ENCODE peak calls at places on chromosomes 2 and 18, in ten cellular contexts. W is ovary, U is transverse colon, M is HepG2, V is K562, X is upper lobe of left lung, E is A549, C is GM12878, J is sigmoid colon, L is stomach. B is an unnamed sample.

GRCh38 chr18:60096428-60096827 is 196.6 kb downstream of the PMAIP1 start:
- DNase-seq in W (no peak), U (no peak), M (no peak), V (no peak), X (no peak), E (no peak), C (no peak), J (no peak), L (no peak), B (no peak)

GRCh38 chr2:54957321-54957999 is 92.8 kb downstream of the RTN4 start:
- DNase-seq in W (no peak), U (no peak), M (no peak), V (peak), X (no peak), E (no peak), C (no peak), J (no peak), L (no peak), B (no peak)

GRCh38 chr2:47016172-47016913 is 100.7 kb upstream of the MCFD2 start:
- DNase-seq in W (no peak), U (peak), M (no peak), V (peak), X (peak), E (peak), C (no peak), J (no peak), L (no peak), B (no peak)

GRCh38 chr2:10963155-10963554 is 51.4 kb downstream of the KCNF1 start:
- DNase-seq in W (no peak), U (no peak), M (no peak), V (no peak), X (no peak), E (no peak), C (no peak), J (no peak), L (no peak), B (no peak)

GRCh38 chr2:181258761-181259160 is 198.4 kb upstream of the ITGA4 start:
- DNase-seq in W (no peak), U (no peak), M (peak), V (no peak), X (no peak), E (no peak), C (no peak), J (no peak), L (no peak), B (no peak)

GRCh38 chr2:102155131-102155702 is 12.7 kb downstream of the IL1R1 start:
- DNase-seq in W (no peak), U (no peak), M (no peak), V (no peak), X (no peak), E (no peak), C (no peak), J (no peak), L (no peak), B (no peak)

GRCh38 chr2:62724886-62725711 is 19.6 kb downstream of the EHBP1 start:
- DNase-seq in W (no peak), U (peak), M (no peak), V (peak), X (peak), E (peak), C (no peak), J (peak), L (peak), B (no peak)

GRCh38 chr2:40369619-40370397 is 82.1 kb downstream of the SLC8A1 start:
- DNase-seq in W (no peak), U (no peak), M (no peak), V (no peak), X (no peak), E (no peak), C (no peak), J (no peak), L (no peak), B (no peak)

GRCh38 chr2:150487537-150488429 is at the start of gene RND3:
- DNase-seq in W (peak), U (peak), M (peak), V (peak), X (peak), E (peak), C (no peak), J (peak), L (peak), B (peak)

GRCh38 chr2:24586955-24587354 is 95.9 kb downstream of the NCOA1 start:
- DNase-seq in W (no peak), U (no peak), M (no peak), V (no peak), X (no peak), E (no peak), C (peak), J (no peak), L (no peak), B (no peak)

GRCh38 chr2:74502720-74503505 is 3.5 kb upstream of the LBX2 start:
- DNase-seq in W (peak), U (peak), M (peak), V (peak), X (peak), E (peak), C (no peak), J (peak), L (peak), B (peak)

GRCh38 chr18:21704603-21705364 is at the start of gene ABHD3:
- DNase-seq in W (peak), U (peak), M (peak), V (peak), X (peak), E (peak), C (peak), J (peak), L (peak), B (peak)
- TF ChIP-seq POLR2A in W (peak), U (peak), M (peak), V (peak), X (no peak), E (peak), C (peak), J (peak), L (peak), B (peak)

GRCh38 chr2:33214857-33215256 is 261.6 kb upstream of the RASGRP3 start:
- DNase-seq in W (no peak), U (no peak), M (no peak), V (no peak), X (no peak), E (no peak), C (no peak), J (no peak), L (no peak), B (no peak)
- TF ChIP-seq EP300 in W (no peak), U (no peak), M (no peak), V (no peak), X (no peak), E (no peak), C (no peak), J (no peak), L (no peak), B (no peak)

DNA sequence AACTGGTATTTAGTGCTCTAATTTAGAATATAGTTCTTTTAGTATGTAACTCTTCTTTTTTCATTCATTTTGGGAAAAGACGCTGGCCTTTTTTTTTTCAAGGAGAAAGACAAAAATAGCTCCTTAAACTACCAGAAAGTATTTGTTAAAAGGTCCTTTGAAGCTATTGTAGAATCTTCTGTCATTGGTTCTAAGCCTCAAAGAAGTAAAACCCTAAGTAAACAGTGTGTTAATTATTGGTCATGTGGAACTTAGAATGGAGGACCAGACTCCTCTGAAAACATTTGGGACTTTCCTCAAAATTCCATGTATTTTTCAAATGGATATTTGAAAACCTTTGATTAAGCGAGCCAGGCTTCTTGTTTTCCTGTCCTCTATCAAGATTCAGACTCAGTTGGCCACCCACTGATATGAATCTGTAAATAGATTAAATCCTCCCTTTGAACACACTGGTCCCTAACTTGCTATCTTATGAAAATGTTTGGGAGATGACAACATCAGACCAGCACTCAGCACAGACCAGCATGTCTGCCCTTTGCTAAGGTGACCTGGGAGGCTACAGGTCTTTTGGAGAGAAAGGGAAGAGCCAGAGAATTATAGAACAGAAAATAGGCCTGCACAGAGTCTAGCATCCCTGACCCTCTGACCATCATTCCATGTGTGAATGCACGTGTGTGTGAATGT is 120.3 kb upstream of the GATA6 start:
- DNase-seq in W (no peak), U (no peak), M (peak), V (no peak), X (no peak), E (no peak), C (no peak), J (no peak), L (no peak), B (no peak)
- H3K4me3 ChIP-seq in W (no peak), U (no peak), M (no peak), V (no peak), X (no peak), E (no peak), C (no peak), J (no peak), L (no peak), B (no peak)

GRCh38 chr2:68362069-68362468 is 3.0 kb upstream of the PLEK start:
- DNase-seq in W (peak), U (peak), M (peak), V (peak), X (peak), E (peak), C (peak), J (peak), L (peak), B (peak)
- TF ChIP-seq POLR2A in W (no peak), U (no peak), M (no peak), V (no peak), X (no peak), E (no peak), C (peak), J (no peak), L (no peak), B (no peak)

GRCh38 chr2:152594022-152594712 is 123.1 kb downstream of the PRPF40A start:
- DNase-seq in W (no peak), U (peak), M (no peak), V (peak), X (peak), E (no peak), C (no peak), J (peak), L (no peak), B (peak)
- TF ChIP-seq EP300 in W (no peak), U (no peak), M (no peak), V (no peak), X (no peak), E (no peak), C (no peak), J (no peak), L (no peak), B (peak)

GRCh38 chr2:187403568-187404260 is 44.3 kb downstream of the CALCRL start:
- DNase-seq in W (no peak), U (no peak), M (no peak), V (peak), X (no peak), E (no peak), C (peak), J (no peak), L (no peak), B (no peak)
- H3K4me3 ChIP-seq in W (no peak), U (no peak), M (no peak), V (no peak), X (no peak), E (no peak), C (no peak), J (no peak), L (no peak), B (no peak)

GRCh38 chr18:76528477-76529432 is 33.7 kb upstream of the ZNF516 start:
- DNase-seq in W (peak), U (peak), M (peak), V (no peak), X (peak), E (no peak), C (peak), J (peak), L (peak), B (peak)
- TF ChIP-seq POLR2A in W (peak), U (no peak), M (no peak), V (no peak), X (no peak), E (no peak), C (no peak), J (no peak), L (no peak), B (no peak)

GRCh38 chr2:26735096-26735495 is 29.0 kb upstream of the SLC35F6 start:
- DNase-seq in W (peak), U (no peak), M (no peak), V (no peak), X (no peak), E (no peak), C (no peak), J (no peak), L (no peak), B (no peak)
- TF ChIP-seq EP300 in W (no peak), U (no peak), M (no peak), V (no peak), X (no peak), E (no peak), C (no peak), J (no peak), L (no peak), B (no peak)

GRCh38 chr2:173963817-173964564 is 1.2 kb downstream of the SP3 start:
- DNase-seq in W (peak), U (peak), M (peak), V (peak), X (peak), E (peak), C (peak), J (peak), L (peak), B (peak)
- H3K4me3 ChIP-seq in W (peak), U (peak), M (peak), V (peak), X (peak), E (peak), C (peak), J (peak), L (peak), B (peak)